ENCODE peak calls at places on chromosome 4, in five cellular contexts. One of them, this sample, is unnamed.

GRCh38 chr4:71765349-71765748 is 18.5 kb downstream of the GC start:
- DNase-seq in HFF-Myc: no peak
- DNase-seq in HCT116: no peak
- DNase-seq in MM.1S: no peak
- DNase-seq in WERI-Rb-1: no peak
- DNase-seq in this sample: no peak

GRCh38 chr4:128060130-128060619 is 937 bp upstream of the LARP1B start:
- DNase-seq in HCT116: no peak
- DNase-seq in WERI-Rb-1: no peak
- DNase-seq in HFF-Myc: no peak
- DNase-seq in MM.1S: peak
- DNase-seq in this sample: no peak

GRCh38 chr4:19727141-19727540 is 524.6 kb upstream of the SLIT2 start:
- DNase-seq in MM.1S: no peak
- DNase-seq in HCT116: no peak
- DNase-seq in HFF-Myc: no peak
- DNase-seq in WERI-Rb-1: no peak
- DNase-seq in this sample: no peak

GRCh38 chr4:110171981-110172380 is 26.4 kb downstream of the ELOVL6 start:
- DNase-seq in WERI-Rb-1: no peak
- DNase-seq in HCT116: no peak
- DNase-seq in HFF-Myc: no peak
- DNase-seq in MM.1S: no peak
- DNase-seq in this sample: no peak

GRCh38 chr4:168842186-168842585 is 167.9 kb downstream of the CBR4 start:
- DNase-seq in HCT116: no peak
- DNase-seq in MM.1S: no peak
- DNase-seq in HFF-Myc: no peak
- DNase-seq in WERI-Rb-1: no peak
- DNase-seq in this sample: no peak

GRCh38 chr4:183837222-183837621 is 67.9 kb upstream of the STOX2 start:
- DNase-seq in HCT116: no peak
- DNase-seq in WERI-Rb-1: no peak
- DNase-seq in MM.1S: no peak
- DNase-seq in HFF-Myc: no peak
- DNase-seq in this sample: no peak

GRCh38 chr4:47930971-47931804 is 16.8 kb upstream of the NFXL1 start:
- DNase-seq in HCT116: no peak
- DNase-seq in WERI-Rb-1: no peak
- DNase-seq in HFF-Myc: no peak
- DNase-seq in MM.1S: no peak
- DNase-seq in this sample: no peak

GRCh38 chr4:77015390-77015789 is 60.4 kb downstream of the CCNI start:
- DNase-seq in WERI-Rb-1: no peak
- DNase-seq in HCT116: no peak
- DNase-seq in MM.1S: no peak
- DNase-seq in HFF-Myc: no peak
- DNase-seq in this sample: no peak

GRCh38 chr4:88660446-88661294 is 37.0 kb downstream of the NAP1L5 start:
- DNase-seq in HCT116: no peak
- DNase-seq in MM.1S: no peak
- DNase-seq in HFF-Myc: peak
- DNase-seq in WERI-Rb-1: no peak
- DNase-seq in this sample: no peak

GRCh38 chr4:175998782-175999181 is 66.9 kb upstream of the WDR17 start:
- DNase-seq in HFF-Myc: no peak
- DNase-seq in MM.1S: no peak
- DNase-seq in HCT116: peak
- DNase-seq in WERI-Rb-1: peak
- DNase-seq in this sample: peak

GRCh38 chr4:78829296-78829695 is 53.1 kb downstream of the BMP2K start:
- DNase-seq in WERI-Rb-1: no peak
- DNase-seq in HFF-Myc: no peak
- DNase-seq in MM.1S: no peak
- DNase-seq in HCT116: no peak
- DNase-seq in this sample: no peak

GRCh38 chr4:110702326-110702725 is 79.4 kb upstream of the PITX2 start:
- DNase-seq in MM.1S: no peak
- DNase-seq in HCT116: no peak
- DNase-seq in WERI-Rb-1: no peak
- DNase-seq in HFF-Myc: no peak
- DNase-seq in this sample: no peak

GRCh38 chr4:102606261-102606660 is 105.1 kb downstream of the NFKB1 start:
- DNase-seq in HCT116: no peak
- DNase-seq in HFF-Myc: no peak
- DNase-seq in WERI-Rb-1: no peak
- DNase-seq in MM.1S: no peak
- DNase-seq in this sample: no peak

GRCh38 chr4:44121210-44121609 is 327.4 kb downstream of the KCTD8 start:
- DNase-seq in WERI-Rb-1: no peak
- DNase-seq in MM.1S: no peak
- DNase-seq in HFF-Myc: no peak
- DNase-seq in HCT116: no peak
- DNase-seq in this sample: no peak

GRCh38 chr4:15234585-15235126 is 193.2 kb upstream of the C1QTNF7 start:
- DNase-seq in HFF-Myc: peak
- DNase-seq in WERI-Rb-1: no peak
- DNase-seq in HCT116: no peak
- DNase-seq in MM.1S: no peak
- DNase-seq in this sample: no peak

GRCh38 chr4:114052227-114052626 is 72.8 kb upstream of the ARSJ start:
- DNase-seq in WERI-Rb-1: no peak
- DNase-seq in HCT116: no peak
- DNase-seq in HFF-Myc: no peak
- DNase-seq in MM.1S: no peak
- DNase-seq in this sample: no peak

GRCh38 chr4:20577702-20578101 is 122.6 kb upstream of the PACRGL start:
- DNase-seq in HFF-Myc: no peak
- DNase-seq in MM.1S: no peak
- DNase-seq in HCT116: no peak
- DNase-seq in WERI-Rb-1: no peak
- DNase-seq in this sample: no peak

GRCh38 chr4:169351860-169352259 is 81.1 kb upstream of the SH3RF1 start:
- DNase-seq in HCT116: no peak
- DNase-seq in HFF-Myc: no peak
- DNase-seq in MM.1S: no peak
- DNase-seq in WERI-Rb-1: no peak
- DNase-seq in this sample: peak

GRCh38 chr4:3770323-3771166 is 4.4 kb downstream of the ADRA2C start:
- DNase-seq in WERI-Rb-1: peak
- DNase-seq in MM.1S: no peak
- DNase-seq in HCT116: no peak
- DNase-seq in HFF-Myc: no peak
- DNase-seq in this sample: no peak

GRCh38 chr4:101806914-101807313 is 16.4 kb downstream of the BANK1 start:
- DNase-seq in HFF-Myc: no peak
- DNase-seq in WERI-Rb-1: no peak
- DNase-seq in HCT116: no peak
- DNase-seq in MM.1S: no peak
- DNase-seq in this sample: no peak

GRCh38 chr4:20253272-20253798 is 1.6 kb downstream of the SLIT2 start:
- DNase-seq in HFF-Myc: no peak
- DNase-seq in HCT116: no peak
- DNase-seq in MM.1S: no peak
- DNase-seq in WERI-Rb-1: peak
- DNase-seq in this sample: no peak

GRCh38 chr4:184934961-184935360 is 83.3 kb upstream of the HELT start:
- DNase-seq in WERI-Rb-1: no peak
- DNase-seq in HCT116: no peak
- DNase-seq in MM.1S: no peak
- DNase-seq in HFF-Myc: no peak
- DNase-seq in this sample: no peak

GRCh38 chr4:26331380-26331945 is 10.6 kb downstream of the RBPJ start:
- DNase-seq in MM.1S: no peak
- DNase-seq in HFF-Myc: no peak
- DNase-seq in HCT116: no peak
- DNase-seq in WERI-Rb-1: no peak
- DNase-seq in this sample: no peak

GRCh38 chr4:169195032-169195431 is 75.7 kb downstream of the SH3RF1 start:
- DNase-seq in WERI-Rb-1: no peak
- DNase-seq in HFF-Myc: no peak
- DNase-seq in HCT116: no peak
- DNase-seq in MM.1S: no peak
- DNase-seq in this sample: no peak

GRCh38 chr4:122224348-122224747 is 72.2 kb downstream of the BLTP1 start:
- DNase-seq in MM.1S: peak
- DNase-seq in HCT116: no peak
- DNase-seq in WERI-Rb-1: peak
- DNase-seq in HFF-Myc: no peak
- DNase-seq in this sample: no peak

GRCh38 chr4:186553717-186554116 is 1.6 kb downstream of the MTNR1A start:
- DNase-seq in HFF-Myc: no peak
- DNase-seq in WERI-Rb-1: no peak
- DNase-seq in MM.1S: no peak
- DNase-seq in HCT116: no peak
- DNase-seq in this sample: no peak

GRCh38 chr4:37130465-37130864 is 114.1 kb upstream of the NWD2 start:
- DNase-seq in HCT116: no peak
- DNase-seq in HFF-Myc: no peak
- DNase-seq in WERI-Rb-1: no peak
- DNase-seq in MM.1S: no peak
- DNase-seq in this sample: no peak

GRCh38 chr4:137545461-137545861 is 13.2 kb upstream of the PCDH18 start:
- DNase-seq in WERI-Rb-1: no peak
- DNase-seq in HFF-Myc: no peak
- DNase-seq in HCT116: no peak
- DNase-seq in MM.1S: no peak
- DNase-seq in this sample: no peak

GRCh38 chr4:31557444-31557843 is 837.3 kb downstream of the PCDH7 start:
- DNase-seq in MM.1S: peak
- DNase-seq in HFF-Myc: no peak
- DNase-seq in WERI-Rb-1: no peak
- DNase-seq in HCT116: no peak
- DNase-seq in this sample: no peak

GRCh38 chr4:137892134-137892533 is 350.0 kb downstream of the SLC7A11 start:
- DNase-seq in MM.1S: no peak
- DNase-seq in WERI-Rb-1: no peak
- DNase-seq in HCT116: no peak
- DNase-seq in HFF-Myc: no peak
- DNase-seq in this sample: no peak

DNA sequence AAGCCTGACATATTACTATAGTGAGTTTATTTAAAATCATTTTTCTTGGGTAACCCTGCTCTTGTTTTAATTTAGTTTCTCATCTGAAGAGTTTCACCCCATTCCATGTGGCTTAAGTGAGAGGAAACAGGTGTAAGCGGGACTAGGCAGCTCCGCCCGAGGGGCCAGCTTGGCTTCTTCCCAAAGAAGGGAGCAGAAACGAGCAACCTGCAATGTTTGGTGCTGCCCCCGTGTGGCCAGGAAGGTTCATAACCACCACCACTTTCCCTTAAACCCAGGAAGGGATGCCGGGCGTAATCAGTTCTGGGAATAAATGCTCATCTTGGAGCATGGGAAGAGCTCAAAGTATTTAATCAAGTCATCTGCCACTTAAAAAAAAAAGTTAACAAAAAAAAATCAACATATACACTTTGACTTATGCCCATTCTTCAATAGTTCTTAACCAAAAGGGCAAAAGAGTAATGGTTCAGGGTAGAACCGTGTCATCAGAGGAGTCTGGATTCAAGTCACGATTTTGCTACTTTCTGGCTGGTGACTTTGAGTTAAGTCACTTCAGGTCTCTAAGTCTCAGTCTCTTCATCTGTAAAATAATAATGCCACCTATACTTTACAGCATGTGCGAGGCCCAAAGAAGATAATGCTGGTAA is 147.9 kb downstream of the NSUN7 start:
- DNase-seq in MM.1S: peak
- DNase-seq in HCT116: peak
- DNase-seq in WERI-Rb-1: peak
- DNase-seq in HFF-Myc: peak
- DNase-seq in this sample: no peak
- H3K4me3 ChIP-seq in MM.1S: peak
- H3K4me3 ChIP-seq in HCT116: no peak
- H3K4me3 ChIP-seq in WERI-Rb-1: peak
- H3K4me3 ChIP-seq in HFF-Myc: no peak
- H3K4me3 ChIP-seq in this sample: no peak

GRCh38 chr4:147837435-147837834 is 105.5 kb downstream of the ARHGAP10 start:
- DNase-seq in HFF-Myc: no peak
- DNase-seq in WERI-Rb-1: peak
- DNase-seq in HCT116: no peak
- DNase-seq in MM.1S: no peak
- DNase-seq in this sample: no peak
- TF ChIP-seq CTCF in HFF-Myc: no peak
- TF ChIP-seq CTCF in WERI-Rb-1: peak
- TF ChIP-seq CTCF in HCT116: peak
- TF ChIP-seq CTCF in MM.1S: no peak
- TF ChIP-seq CTCF in this sample: no peak

DNA sequence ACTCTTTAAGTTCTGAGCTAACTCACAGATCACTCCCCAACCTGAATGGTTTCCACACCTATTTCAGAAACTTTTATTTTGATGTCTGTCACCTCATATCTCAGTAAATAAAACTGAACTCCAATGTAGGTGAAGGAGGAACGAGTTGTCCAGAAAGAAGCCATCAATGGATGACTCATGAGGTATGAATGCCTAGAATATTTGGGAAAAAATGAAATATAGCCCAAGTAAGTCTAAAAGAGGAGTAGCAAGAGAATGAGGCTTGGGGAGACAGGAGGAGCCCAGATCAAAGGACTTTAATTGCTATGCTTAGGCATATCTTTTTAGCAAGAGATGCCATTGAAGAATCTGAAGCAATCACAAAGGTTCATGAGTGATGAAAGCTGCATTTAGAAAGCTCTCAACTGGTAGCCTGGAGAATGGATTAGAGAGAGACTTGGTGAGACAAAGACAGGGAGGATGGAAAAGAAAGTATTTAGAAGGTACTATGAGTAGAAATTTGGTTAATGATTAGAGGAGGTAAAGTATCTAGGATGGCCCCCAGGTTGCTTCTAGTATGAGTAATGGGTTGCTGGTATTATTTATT is 39.3 kb downstream of the NOCT start:
- DNase-seq in WERI-Rb-1: no peak
- DNase-seq in MM.1S: no peak
- DNase-seq in HFF-Myc: no peak
- DNase-seq in HCT116: no peak
- DNase-seq in this sample: no peak
- H3K4me3 ChIP-seq in WERI-Rb-1: no peak
- H3K4me3 ChIP-seq in MM.1S: no peak
- H3K4me3 ChIP-seq in HFF-Myc: no peak
- H3K4me3 ChIP-seq in HCT116: no peak
- H3K4me3 ChIP-seq in this sample: no peak

GRCh38 chr4:112944006-112944405 is 105.4 kb upstream of the ANK2 start:
- DNase-seq in HCT116: no peak
- DNase-seq in MM.1S: no peak
- DNase-seq in WERI-Rb-1: no peak
- DNase-seq in HFF-Myc: no peak
- DNase-seq in this sample: no peak

GRCh38 chr4:112940364-112940763 is 109.1 kb upstream of the ANK2 start:
- DNase-seq in HFF-Myc: no peak
- DNase-seq in HCT116: no peak
- DNase-seq in MM.1S: no peak
- DNase-seq in WERI-Rb-1: no peak
- DNase-seq in this sample: no peak

GRCh38 chr4:112938461-112939058 is 110.9 kb upstream of the ANK2 start:
- DNase-seq in MM.1S: peak
- DNase-seq in HCT116: peak
- DNase-seq in WERI-Rb-1: no peak
- DNase-seq in HFF-Myc: peak
- DNase-seq in this sample: no peak

GRCh38 chr4:112939901-112940300 is 109.6 kb upstream of the ANK2 start:
- DNase-seq in MM.1S: no peak
- DNase-seq in HCT116: no peak
- DNase-seq in WERI-Rb-1: no peak
- DNase-seq in HFF-Myc: no peak
- DNase-seq in this sample: no peak

GRCh38 chr4:112942077-112942476 is 107.4 kb upstream of the ANK2 start:
- DNase-seq in MM.1S: no peak
- DNase-seq in HFF-Myc: no peak
- DNase-seq in WERI-Rb-1: no peak
- DNase-seq in HCT116: no peak
- DNase-seq in this sample: no peak
- TF ChIP-seq CTCF in MM.1S: no peak
- TF ChIP-seq CTCF in HFF-Myc: no peak
- TF ChIP-seq CTCF in WERI-Rb-1: peak
- TF ChIP-seq CTCF in HCT116: no peak
- TF ChIP-seq CTCF in this sample: peak

This sample was measured in LNCaP clone FGC.